ENCODE peak calls at places on chromosomes 16 and 17, in five cellular contexts. One of them, this sample, is unnamed.

GRCh38 chr17:27236710-27237315 is 57.1 kb upstream of the WSB1 start:
- DNase-seq in esophagus squamous epithelium: no peak
- DNase-seq in dorsolateral prefrontal cortex: peak; percentile 73
- DNase-seq in uterus: peak; percentile 88
- DNase-seq in AG04450: peak; percentile 59
- DNase-seq in this sample: peak; percentile 77

GRCh38 chr17:49557204-49558024 is 18.3 kb upstream of the NXPH3 start:
- DNase-seq in esophagus squamous epithelium: no peak
- DNase-seq in dorsolateral prefrontal cortex: no peak
- DNase-seq in uterus: no peak
- DNase-seq in AG04450: no peak
- DNase-seq in this sample: peak; percentile 57

GRCh38 chr17:76492989-76493501 is 8.2 kb downstream of the RHBDF2 start:
- DNase-seq in esophagus squamous epithelium: no peak
- DNase-seq in dorsolateral prefrontal cortex: peak; percentile 41
- DNase-seq in uterus: peak; percentile 41
- DNase-seq in AG04450: peak; percentile 68
- DNase-seq in this sample: peak; percentile 63

GRCh38 chr17:9878361-9878760 is 26.7 kb downstream of the RCVRN start:
- DNase-seq in esophagus squamous epithelium: no peak
- DNase-seq in dorsolateral prefrontal cortex: no peak
- DNase-seq in uterus: no peak
- DNase-seq in AG04450: no peak
- DNase-seq in this sample: no peak

GRCh38 chr17:32912218-32912897 is 15.6 kb upstream of the TMEM98 start:
- DNase-seq in esophagus squamous epithelium: no peak
- DNase-seq in dorsolateral prefrontal cortex: no peak
- DNase-seq in uterus: peak; percentile 67
- DNase-seq in AG04450: peak; percentile 44
- DNase-seq in this sample: peak; percentile 75

GRCh38 chr16:10827691-10828341 is 9.2 kb upstream of the TVP23A start:
- DNase-seq in esophagus squamous epithelium: no peak
- DNase-seq in dorsolateral prefrontal cortex: no peak
- DNase-seq in uterus: peak; percentile 86
- DNase-seq in AG04450: peak; percentile 42
- DNase-seq in this sample: peak; percentile 93

GRCh38 chr17:36888236-36888957 is 48.9 kb upstream of the LHX1 start:
- DNase-seq in esophagus squamous epithelium: no peak
- DNase-seq in dorsolateral prefrontal cortex: no peak
- DNase-seq in uterus: no peak
- DNase-seq in AG04450: no peak
- DNase-seq in this sample: no peak

GRCh38 chr17:64200080-64201042 is 62.7 kb downstream of the TEX2 start:
- DNase-seq in esophagus squamous epithelium: no peak
- DNase-seq in dorsolateral prefrontal cortex: no peak
- DNase-seq in uterus: no peak
- DNase-seq in AG04450: no peak
- DNase-seq in this sample: peak; percentile 51

GRCh38 chr17:42548070-42548837 is 4.5 kb upstream of the HSD17B1 start:
- DNase-seq in esophagus squamous epithelium: no peak
- DNase-seq in dorsolateral prefrontal cortex: no peak
- DNase-seq in uterus: peak; percentile 51
- DNase-seq in AG04450: no peak
- DNase-seq in this sample: no peak

GRCh38 chr16:27450836-27451341 is 48.9 kb downstream of the IL21R start:
- DNase-seq in esophagus squamous epithelium: no peak
- DNase-seq in dorsolateral prefrontal cortex: no peak
- DNase-seq in uterus: no peak
- DNase-seq in AG04450: no peak
- DNase-seq in this sample: peak; percentile 53

GRCh38 chr16:67932462-67932840 is 789 bp upstream of the CTRL start:
- DNase-seq in esophagus squamous epithelium: no peak
- DNase-seq in dorsolateral prefrontal cortex: no peak
- DNase-seq in uterus: no peak
- DNase-seq in AG04450: no peak
- DNase-seq in this sample: no peak

GRCh38 chr17:28130455-28130854 is 88.0 kb downstream of the NLK start:
- DNase-seq in esophagus squamous epithelium: no peak
- DNase-seq in dorsolateral prefrontal cortex: no peak
- DNase-seq in uterus: no peak
- DNase-seq in AG04450: no peak
- DNase-seq in this sample: no peak

GRCh38 chr17:55750750-55751641 is at the start of gene PCTP:
- DNase-seq in esophagus squamous epithelium: peak; percentile 65
- DNase-seq in dorsolateral prefrontal cortex: peak; percentile 89
- DNase-seq in uterus: peak; percentile 93
- DNase-seq in AG04450: peak; percentile 68
- DNase-seq in this sample: peak; percentile 86

GRCh38 chr16:57391308-57391699 is 13.3 kb upstream of the CCL17 start:
- DNase-seq in esophagus squamous epithelium: no peak
- DNase-seq in dorsolateral prefrontal cortex: no peak
- DNase-seq in uterus: no peak
- DNase-seq in AG04450: no peak
- DNase-seq in this sample: no peak

GRCh38 chr17:70563301-70563820 is 394.0 kb downstream of the KCNJ2 start:
- DNase-seq in esophagus squamous epithelium: no peak
- DNase-seq in dorsolateral prefrontal cortex: no peak
- DNase-seq in uterus: no peak
- DNase-seq in AG04450: no peak
- DNase-seq in this sample: peak; percentile 22

GRCh38 chr17:3965123-3965800 is 1.0 kb upstream of the ATP2A3 start:
- DNase-seq in esophagus squamous epithelium: peak; percentile 20
- DNase-seq in dorsolateral prefrontal cortex: no peak
- DNase-seq in uterus: no peak
- DNase-seq in AG04450: no peak
- DNase-seq in this sample: peak; percentile 19
- H3K4me3 ChIP-seq in esophagus squamous epithelium: peak overlapping the region; percentile 84
- H3K4me3 ChIP-seq in dorsolateral prefrontal cortex: peak overlapping the region; percentile 44
- H3K4me3 ChIP-seq in uterus: peak overlapping the region; percentile 31
- H3K4me3 ChIP-seq in AG04450: peak overlapping the region; percentile 5
- H3K4me3 ChIP-seq in this sample: peak overlapping the region; percentile 10

GRCh38 chr17:58249270-58250133 is 11.1 kb downstream of the LPO start:
- DNase-seq in esophagus squamous epithelium: no peak
- DNase-seq in dorsolateral prefrontal cortex: peak; percentile 67
- DNase-seq in uterus: peak; percentile 54
- DNase-seq in AG04450: peak; percentile 1
- DNase-seq in this sample: peak; percentile 40
- TF ChIP-seq CTCF in esophagus squamous epithelium: peak; percentile 86
- TF ChIP-seq CTCF in dorsolateral prefrontal cortex: peak; percentile 96
- TF ChIP-seq CTCF in uterus: peak; percentile 75
- TF ChIP-seq CTCF in AG04450: peak; percentile 81
- TF ChIP-seq CTCF in this sample: peak; percentile 77

GRCh38 chr16:29962344-29962994 is 590 bp downstream of the TMEM219 start:
- DNase-seq in esophagus squamous epithelium: no peak
- DNase-seq in dorsolateral prefrontal cortex: no peak
- DNase-seq in uterus: no peak
- DNase-seq in AG04450: peak; percentile 4
- DNase-seq in this sample: peak; percentile 40

GRCh38 chr16:29961127-29961478 is 776 bp upstream of the TMEM219 start:
- DNase-seq in esophagus squamous epithelium: no peak
- DNase-seq in dorsolateral prefrontal cortex: no peak
- DNase-seq in uterus: no peak
- DNase-seq in AG04450: no peak
- DNase-seq in this sample: no peak

GRCh38 chr16:29961479-29962343 is at the start of gene TMEM219:
- DNase-seq in esophagus squamous epithelium: peak; percentile 22
- DNase-seq in dorsolateral prefrontal cortex: peak; percentile 86
- DNase-seq in uterus: peak; percentile 89
- DNase-seq in AG04450: peak; percentile 54
- DNase-seq in this sample: peak; percentile 71

GRCh38 chr16:29959293-29959692 is 2.6 kb upstream of the TMEM219 start:
- DNase-seq in esophagus squamous epithelium: no peak
- DNase-seq in dorsolateral prefrontal cortex: no peak
- DNase-seq in uterus: no peak
- DNase-seq in AG04450: no peak
- DNase-seq in this sample: no peak

DNA sequence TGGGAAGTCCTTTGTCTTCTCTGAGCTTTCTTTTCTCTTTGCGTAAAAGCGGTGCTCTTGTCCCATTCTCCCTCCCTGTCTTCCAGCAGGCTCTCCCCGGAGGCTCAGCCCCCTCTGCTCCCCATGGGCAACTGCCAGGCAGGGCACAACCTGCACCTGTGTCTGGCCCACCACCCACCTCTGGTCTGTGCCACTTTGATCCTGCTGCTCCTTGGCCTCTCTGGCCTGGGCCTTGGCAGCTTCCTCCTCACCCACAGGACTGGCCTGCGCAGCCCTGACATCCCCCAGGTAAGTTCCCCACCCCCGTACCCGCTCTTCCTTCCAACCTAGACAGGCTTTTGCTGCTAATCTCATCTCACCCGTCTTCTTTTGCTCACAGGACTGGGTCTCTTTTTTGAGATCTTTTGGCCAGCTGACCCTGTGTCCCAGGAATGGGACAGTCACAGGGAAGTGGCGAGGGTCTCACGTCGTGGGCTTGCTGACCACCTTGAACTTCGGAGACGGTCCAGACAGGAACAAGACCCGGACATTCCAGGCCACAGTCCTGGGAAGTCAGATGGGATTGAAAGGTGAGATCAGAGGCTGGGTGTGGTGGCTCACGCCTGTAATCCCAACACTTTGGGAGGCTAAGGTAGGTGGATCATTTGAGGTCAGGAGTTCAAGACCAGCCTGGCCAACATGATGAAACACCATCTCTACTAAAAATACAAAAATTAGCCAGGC is 1.3 kb downstream of the TMEM219 start:
- DNase-seq in esophagus squamous epithelium: no peak
- DNase-seq in dorsolateral prefrontal cortex: no peak
- DNase-seq in uterus: no peak
- DNase-seq in AG04450: no peak
- DNase-seq in this sample: no peak
- H3K4me3 ChIP-seq in esophagus squamous epithelium: peak overlapping the region; percentile 85
- H3K4me3 ChIP-seq in dorsolateral prefrontal cortex: peak overlapping the region; percentile 89
- H3K4me3 ChIP-seq in uterus: peak overlapping the region; percentile 67
- H3K4me3 ChIP-seq in AG04450: peak overlapping the region; percentile 77
- H3K4me3 ChIP-seq in this sample: peak overlapping the region; percentile 75

GRCh38 chr16:48118841-48119240 is 37.0 kb downstream of the ABCC12 start:
- DNase-seq in esophagus squamous epithelium: no peak
- DNase-seq in dorsolateral prefrontal cortex: no peak
- DNase-seq in uterus: no peak
- DNase-seq in AG04450: no peak
- DNase-seq in this sample: no peak

GRCh38 chr16:48115299-48115698 is 40.5 kb downstream of the ABCC12 start:
- DNase-seq in esophagus squamous epithelium: no peak
- DNase-seq in dorsolateral prefrontal cortex: no peak
- DNase-seq in uterus: no peak
- DNase-seq in AG04450: no peak
- DNase-seq in this sample: no peak

GRCh38 chr16:48121276-48121675 is 34.5 kb downstream of the ABCC12 start:
- DNase-seq in esophagus squamous epithelium: no peak
- DNase-seq in dorsolateral prefrontal cortex: no peak
- DNase-seq in uterus: no peak
- DNase-seq in AG04450: no peak
- DNase-seq in this sample: no peak

GRCh38 chr16:48114410-48114809 is 41.4 kb downstream of the ABCC12 start:
- DNase-seq in esophagus squamous epithelium: no peak
- DNase-seq in dorsolateral prefrontal cortex: no peak
- DNase-seq in uterus: no peak
- DNase-seq in AG04450: no peak
- DNase-seq in this sample: no peak

GRCh38 chr16:48117217-48118105 is 38.3 kb downstream of the ABCC12 start:
- DNase-seq in esophagus squamous epithelium: no peak
- DNase-seq in dorsolateral prefrontal cortex: no peak
- DNase-seq in uterus: no peak
- DNase-seq in AG04450: no peak
- DNase-seq in this sample: peak; percentile 61
- TF ChIP-seq CTCF in esophagus squamous epithelium: peak; percentile 48
- TF ChIP-seq CTCF in dorsolateral prefrontal cortex: peak; percentile 61
- TF ChIP-seq CTCF in uterus: no peak
- TF ChIP-seq CTCF in AG04450: peak; percentile 71
- TF ChIP-seq CTCF in this sample: peak; percentile 83

GRCh38 chr16:71722801-71723536 is 1.5 kb downstream of the PHLPP2 start:
- DNase-seq in esophagus squamous epithelium: no peak
- DNase-seq in dorsolateral prefrontal cortex: peak; percentile 54
- DNase-seq in uterus: peak; percentile 66
- DNase-seq in AG04450: no peak
- DNase-seq in this sample: peak; percentile 51

GRCh38 chr16:71724320-71724751 is at the start of gene PHLPP2:
- DNase-seq in esophagus squamous epithelium: no peak
- DNase-seq in dorsolateral prefrontal cortex: no peak
- DNase-seq in uterus: no peak
- DNase-seq in AG04450: no peak
- DNase-seq in this sample: peak; percentile 5

GRCh38 chr16:71726491-71727319 is 2.2 kb upstream of the PHLPP2 start:
- DNase-seq in esophagus squamous epithelium: no peak
- DNase-seq in dorsolateral prefrontal cortex: no peak
- DNase-seq in uterus: no peak
- DNase-seq in AG04450: no peak
- DNase-seq in this sample: no peak

GRCh38 chr16:71723537-71724319 is 773 bp downstream of the PHLPP2 start:
- DNase-seq in esophagus squamous epithelium: no peak
- DNase-seq in dorsolateral prefrontal cortex: peak; percentile 76
- DNase-seq in uterus: peak; percentile 67
- DNase-seq in AG04450: no peak
- DNase-seq in this sample: peak; percentile 41

GRCh38 chr16:71721066-71721740 is 3.3 kb downstream of the PHLPP2 start:
- DNase-seq in esophagus squamous epithelium: no peak
- DNase-seq in dorsolateral prefrontal cortex: no peak
- DNase-seq in uterus: no peak
- DNase-seq in AG04450: no peak
- DNase-seq in this sample: no peak
- H3K4me3 ChIP-seq in esophagus squamous epithelium: no peak overlapping the region
- H3K4me3 ChIP-seq in dorsolateral prefrontal cortex: no peak overlapping the region
- H3K4me3 ChIP-seq in uterus: no peak overlapping the region
- H3K4me3 ChIP-seq in AG04450: no peak overlapping the region
- H3K4me3 ChIP-seq in this sample: no peak overlapping the region

DNA sequence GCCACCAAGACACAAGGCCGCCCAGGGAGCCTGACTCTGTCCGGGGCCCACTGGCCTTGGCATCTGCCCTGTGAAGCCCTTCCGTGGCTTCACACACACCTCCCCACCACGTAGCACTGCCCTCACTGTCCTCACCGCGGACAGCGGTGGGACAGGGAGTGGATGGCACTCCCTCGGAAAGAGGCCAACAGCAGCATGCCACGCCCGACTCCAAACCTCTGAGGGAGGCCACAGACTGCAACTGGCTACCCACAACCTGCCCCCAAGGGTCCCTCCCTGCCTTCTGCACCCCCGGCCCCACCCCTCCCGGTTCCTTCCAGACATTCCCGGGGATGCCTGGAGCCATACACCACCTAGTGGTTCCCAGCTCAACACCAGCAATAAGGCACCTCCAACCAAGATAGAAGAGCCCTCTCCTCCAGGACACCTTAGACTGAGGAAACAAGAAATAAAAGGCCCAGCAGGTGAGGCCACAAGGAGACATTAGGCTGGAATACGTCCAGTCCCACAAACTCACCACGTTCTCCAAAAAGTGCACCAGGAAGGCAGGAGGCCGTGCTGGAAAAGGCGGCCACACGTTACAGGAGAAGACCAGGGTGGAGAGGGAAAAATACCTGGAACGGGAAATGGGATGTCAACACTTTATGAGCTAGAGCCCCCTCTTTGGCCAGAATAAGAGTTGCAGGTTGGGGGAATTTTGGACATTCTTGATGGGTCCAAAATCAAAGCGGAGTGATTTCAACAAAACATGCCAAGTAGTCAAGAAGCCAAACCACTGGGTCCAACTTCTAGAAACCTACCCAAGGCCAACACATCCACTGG is 310.0 kb downstream of the SOX9 start:
- DNase-seq in esophagus squamous epithelium: no peak
- DNase-seq in dorsolateral prefrontal cortex: no peak
- DNase-seq in uterus: no peak
- DNase-seq in AG04450: no peak
- DNase-seq in this sample: peak; percentile 14
- TF ChIP-seq CTCF in esophagus squamous epithelium: no peak
- TF ChIP-seq CTCF in dorsolateral prefrontal cortex: no peak
- TF ChIP-seq CTCF in uterus: no peak
- TF ChIP-seq CTCF in AG04450: peak; percentile 11
- TF ChIP-seq CTCF in this sample: peak; percentile 29

This sample was measured in fibroblast of mammary gland.